ENCODE peak calls at places on chromosomes 4 and X, in seven cellular contexts. B is cardiac fibroblast, L is tibial nerve, Z is Calu3, W is epithelial cell of esophagus, K is heart right ventricle, R is H9. H is an unnamed sample.

GRCh38 chr4:8846046-8846720 is 25.5 kb downstream of the HMX1 start:
- DNase-seq in B (no peak), L (no peak), Z (no peak), W (no peak), K (no peak), R (peak), H (no peak)

GRCh38 chrX:151695583-151695930 is 299 bp downstream of the PRRG3 start:
- DNase-seq in B (no peak), L (no peak), Z (no peak), W (no peak), K (no peak), R (no peak), H (no peak)

GRCh38 chr4:985123-985830 is 1.6 kb upstream of the IDUA start:
- DNase-seq in B (peak), L (no peak), Z (peak), W (peak), K (peak), R (peak), H (peak)

GRCh38 chr4:140213736-140214135 is 59.8 kb upstream of the MAML3 start:
- DNase-seq in B (no peak), L (no peak), Z (no peak), W (peak), K (no peak), R (no peak), H (no peak)

GRCh38 chr4:6681191-6681590 is 12.5 kb upstream of the S100P start:
- DNase-seq in B (no peak), L (no peak), Z (peak), W (no peak), K (no peak), R (no peak), H (no peak)

GRCh38 chr4:135492439-135492838 is 1290.8 kb upstream of the PABPC4L start:
- DNase-seq in B (no peak), L (no peak), Z (no peak), W (no peak), K (no peak), R (no peak), H (no peak)

GRCh38 chr4:5276475-5277045 is 225.3 kb downstream of the STK32B start:
- DNase-seq in B (no peak), L (no peak), Z (no peak), W (no peak), K (no peak), R (no peak), H (no peak)

GRCh38 chr4:85966308-85966882 is 393.5 kb downstream of the MAPK10 start:
- DNase-seq in B (peak), L (no peak), Z (no peak), W (no peak), K (no peak), R (no peak), H (no peak)

GRCh38 chrX:1466232-1466661 is 13.5 kb upstream of the ASMTL start:
- DNase-seq in B (no peak), L (no peak), Z (no peak), W (no peak), K (no peak), R (peak), H (no peak)

GRCh38 chr4:71380721-71381120 is 41.9 kb downstream of the SLC4A4 start:
- DNase-seq in B (peak), L (no peak), Z (no peak), W (peak), K (no peak), R (no peak), H (no peak)

GRCh38 chr4:160202802-160203201 is 1099.9 kb downstream of the RAPGEF2 start:
- DNase-seq in B (no peak), L (no peak), Z (no peak), W (peak), K (no peak), R (no peak), H (no peak)

GRCh38 chr4:33837043-33837442 is 2407.3 kb downstream of the ARAP2 start:
- DNase-seq in B (peak), L (no peak), Z (no peak), W (peak), K (no peak), R (no peak), H (no peak)

GRCh38 chr4:155604718-155605601 is 61.7 kb upstream of the GUCY1A1 start:
- DNase-seq in B (peak), L (no peak), Z (no peak), W (peak), K (no peak), R (no peak), H (no peak)

GRCh38 chr4:176313596-176314341 is 6.0 kb upstream of the SPCS3 start:
- DNase-seq in B (no peak), L (no peak), Z (no peak), W (no peak), K (no peak), R (no peak), H (no peak)

GRCh38 chr4:677431-678293 is 3.3 kb downstream of the MYL5 start:
- DNase-seq in B (no peak), L (no peak), Z (peak), W (peak), K (no peak), R (peak), H (peak)

GRCh38 chr4:11469900-11470708 is 41.4 kb upstream of the HS3ST1 start:
- DNase-seq in B (no peak), L (no peak), Z (no peak), W (peak), K (no peak), R (no peak), H (no peak)

GRCh38 chrX:70174754-70175153 is 2.5 kb upstream of the DGAT2L6 start:
- DNase-seq in B (peak), L (no peak), Z (no peak), W (no peak), K (no peak), R (no peak), H (no peak)

GRCh38 chrX:72018277-72019112 is 107.8 kb downstream of the NHSL2 start:
- DNase-seq in B (peak), L (peak), Z (peak), W (peak), K (peak), R (peak), H (peak)

GRCh38 chr4:145791988-145792387 is 112.0 kb downstream of the C4orf51 start:
- DNase-seq in B (no peak), L (no peak), Z (no peak), W (no peak), K (no peak), R (no peak), H (no peak)

GRCh38 chr4:114040319-114041116 is 61.1 kb upstream of the ARSJ start:
- DNase-seq in B (no peak), L (no peak), Z (peak), W (no peak), K (no peak), R (no peak), H (no peak)

GRCh38 chr4:159413252-159413941 is 310.5 kb downstream of the RAPGEF2 start:
- DNase-seq in B (no peak), L (no peak), Z (no peak), W (peak), K (no peak), R (no peak), H (no peak)

GRCh38 chr4:119304431-119304830 is 17.5 kb downstream of the FABP2 start:
- DNase-seq in B (no peak), L (no peak), Z (no peak), W (no peak), K (no peak), R (no peak), H (no peak)

GRCh38 chr4:162011039-162011438 is 152.8 kb downstream of the FSTL5 start:
- DNase-seq in B (peak), L (no peak), Z (no peak), W (no peak), K (no peak), R (no peak), H (no peak)

GRCh38 chr4:43882470-43882869 is 566.1 kb downstream of the KCTD8 start:
- DNase-seq in B (no peak), L (no peak), Z (no peak), W (no peak), K (no peak), R (no peak), H (no peak)

GRCh38 chrX:150438165-150438564 is 75.0 kb downstream of the MAMLD1 start:
- DNase-seq in B (peak), L (no peak), Z (no peak), W (no peak), K (no peak), R (no peak), H (no peak)

GRCh38 chrX:153688900-153689590 is 1.3 kb downstream of the SLC6A8 start:
- DNase-seq in B (peak), L (no peak), Z (no peak), W (no peak), K (peak), R (no peak), H (no peak)

GRCh38 chr4:30875659-30876269 is 155.6 kb downstream of the PCDH7 start:
- DNase-seq in B (peak), L (no peak), Z (no peak), W (peak), K (no peak), R (no peak), H (no peak)

GRCh38 chr4:152206185-152206584 is 329.7 kb downstream of the FBXW7 start:
- DNase-seq in B (peak), L (no peak), Z (no peak), W (no peak), K (no peak), R (no peak), H (no peak)

GRCh38 chr4:819401-820229 is 6.3 kb downstream of the CPLX1 start:
- DNase-seq in B (no peak), L (no peak), Z (no peak), W (no peak), K (no peak), R (no peak), H (no peak)

GRCh38 chrX:12700745-12701144 is 90.5 kb upstream of the PRPS2 start:
- DNase-seq in B (no peak), L (no peak), Z (no peak), W (no peak), K (no peak), R (no peak), H (no peak)

GRCh38 chrX:153606503-153606902 is 7.6 kb upstream of the CCNQ start:
- DNase-seq in B (no peak), L (no peak), Z (no peak), W (no peak), K (no peak), R (no peak), H (no peak)

GRCh38 chr4:114417214-114417613 is 181.4 kb upstream of the UGT8 start:
- DNase-seq in B (no peak), L (no peak), Z (no peak), W (peak), K (no peak), R (no peak), H (no peak)

GRCh38 chr4:2964077-2964471 is 703 bp downstream of the GRK4 start:
- DNase-seq in B (no peak), L (no peak), Z (no peak), W (no peak), K (no peak), R (no peak), H (no peak)
- TF ChIP-seq CTCF in B (no peak), L (no peak), Z (no peak), W (no peak), K (no peak), R (no peak), H (no peak)

DNA sequence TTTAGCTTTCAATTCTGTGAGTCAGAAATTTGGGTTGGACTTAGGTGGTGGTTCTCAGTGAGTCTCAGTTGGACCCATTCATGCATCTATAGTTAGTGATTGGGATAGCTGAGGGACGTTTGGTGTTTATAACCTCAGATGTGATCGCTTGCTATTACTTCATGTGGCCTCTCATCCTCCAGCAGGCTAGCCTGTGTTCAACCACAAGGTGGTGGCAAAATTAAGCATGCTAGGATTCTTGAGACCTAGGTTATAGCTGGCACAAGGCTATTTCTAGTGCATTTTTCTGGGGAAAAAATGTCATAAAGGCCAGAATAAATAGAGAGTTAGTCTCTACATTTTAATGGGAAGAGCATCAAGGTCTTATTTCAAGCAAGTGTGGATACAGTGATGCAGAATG is 10.9 kb upstream of the GRPR start:
- DNase-seq in B (no peak), L (no peak), Z (no peak), W (no peak), K (no peak), R (no peak), H (no peak)
- TF ChIP-seq CTCF in B (no peak), L (no peak), Z (no peak), W (no peak), K (no peak), R (peak), H (no peak)

DNA sequence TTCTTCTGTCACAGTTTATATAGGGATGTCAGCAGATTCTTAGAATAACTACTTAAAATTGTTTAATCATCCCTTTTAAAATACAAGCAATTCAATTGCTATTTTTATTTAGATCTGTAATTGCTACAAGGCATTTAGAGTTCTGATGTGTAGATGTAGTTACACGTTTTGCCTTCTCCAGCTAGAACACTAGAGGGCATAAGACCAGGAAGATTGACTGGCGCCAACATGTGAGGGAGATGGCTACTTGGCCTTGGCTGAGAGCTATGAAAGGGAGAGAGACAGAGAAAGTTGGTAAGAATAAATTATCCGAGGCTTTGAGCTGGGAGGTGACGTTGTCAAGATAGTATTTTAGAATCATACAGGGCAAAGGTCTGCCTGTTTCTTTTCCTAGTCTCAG is 563.7 kb upstream of the PRKX start:
- DNase-seq in B (no peak), L (no peak), Z (no peak), W (peak), K (no peak), R (no peak), H (no peak)
- TF ChIP-seq CTCF in B (no peak), L (no peak), Z (peak), W (no peak), K (no peak), R (peak), H (no peak)

GRCh38 chrX:13764765-13765164 is 30.2 kb downstream of the OFD1 start:
- DNase-seq in B (peak), L (no peak), Z (no peak), W (no peak), K (no peak), R (peak), H (peak)
- TF ChIP-seq CTCF in B (peak), L (no peak), Z (no peak), W (peak), K (peak), R (peak), H (no peak)

GRCh38 chrX:34891391-34891790 is 51.2 kb upstream of the FAM47B start:
- DNase-seq in B (no peak), L (no peak), Z (no peak), W (no peak), K (no peak), R (no peak), H (no peak)

GRCh38 chrX:34893741-34894140 is 48.9 kb upstream of the FAM47B start:
- DNase-seq in B (peak), L (no peak), Z (no peak), W (peak), K (no peak), R (no peak), H (no peak)
- TF ChIP-seq CTCF in B (no peak), L (no peak), Z (peak), W (peak), K (no peak), R (peak), H (no peak)

DNA sequence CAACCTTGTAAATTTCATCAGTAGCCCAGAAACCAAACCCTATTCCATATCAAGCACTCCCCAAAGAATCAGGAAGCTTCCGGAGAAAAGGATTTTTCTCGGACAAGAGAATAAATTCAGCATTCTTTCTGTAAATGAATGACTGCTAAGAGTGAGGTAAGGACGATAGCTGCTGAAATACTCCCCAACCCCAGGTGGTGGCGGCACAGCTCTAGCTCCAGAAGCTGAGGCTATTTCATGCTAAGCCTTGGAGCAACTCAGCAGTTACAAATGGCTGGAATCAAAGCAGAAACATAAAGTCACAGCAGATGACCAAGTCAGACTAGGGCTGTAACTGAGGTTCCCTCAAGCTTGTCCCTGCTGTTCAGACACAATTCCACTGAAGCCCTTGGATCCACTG is 13.9 kb upstream of the PCDH19 start:
- DNase-seq in B (peak), L (no peak), Z (peak), W (peak), K (no peak), R (peak), H (no peak)
- TF ChIP-seq CTCF in B (peak), L (no peak), Z (no peak), W (peak), K (no peak), R (peak), H (no peak)

GRCh38 chrX:8455600-8455999 is 9.0 kb upstream of the VCX3B start:
- DNase-seq in B (peak), L (no peak), Z (no peak), W (peak), K (no peak), R (no peak), H (no peak)
- TF ChIP-seq CTCF in B (no peak), L (no peak), Z (no peak), W (peak), K (no peak), R (peak), H (no peak)

DNA sequence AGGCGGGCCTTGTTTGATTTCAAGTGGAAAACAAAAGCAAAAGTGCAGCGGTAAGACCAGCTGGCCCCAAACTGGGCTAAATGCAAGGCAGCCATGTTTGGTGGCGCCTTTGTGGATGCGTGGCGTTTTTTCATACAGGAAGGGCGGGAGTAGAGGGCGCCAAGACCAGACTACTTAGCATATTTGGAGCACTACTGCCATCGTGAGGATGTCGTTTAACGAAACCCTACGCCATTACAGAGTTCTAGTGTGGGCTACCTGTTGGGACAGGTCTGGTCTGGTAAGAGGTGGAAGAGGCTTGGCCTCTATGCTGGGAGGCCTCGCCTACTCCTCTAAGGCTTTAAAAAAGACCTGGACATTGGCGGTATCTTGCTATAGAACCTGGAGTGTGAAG is 230.7 kb upstream of the STK26 start:
- DNase-seq in B (no peak), L (no peak), Z (no peak), W (no peak), K (peak), R (no peak), H (no peak)
- TF ChIP-seq CTCF in B (no peak), L (no peak), Z (no peak), W (no peak), K (no peak), R (no peak), H (no peak)

DNA sequence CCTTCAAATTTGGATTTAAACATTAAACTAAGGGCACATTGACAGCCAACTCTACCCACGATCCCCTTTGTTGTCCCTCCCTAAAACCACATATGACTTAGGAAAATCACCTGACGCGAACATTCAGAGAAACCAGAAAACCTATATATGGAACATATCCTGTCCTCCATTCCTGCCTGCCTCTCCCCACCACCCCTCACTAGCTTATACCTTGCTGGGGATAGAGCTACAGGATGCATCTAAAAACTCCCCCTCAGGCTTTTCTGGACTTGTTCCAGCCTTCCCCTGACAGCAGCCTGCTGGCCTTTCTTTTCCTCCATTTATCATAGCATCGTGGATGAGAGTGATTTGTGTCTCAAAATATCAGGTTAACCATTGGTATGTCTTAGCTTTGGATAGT is 8.8 kb downstream of the STK26 start:
- DNase-seq in B (no peak), L (no peak), Z (no peak), W (no peak), K (no peak), R (no peak), H (no peak)
- TF ChIP-seq CTCF in B (no peak), L (no peak), Z (no peak), W (no peak), K (no peak), R (no peak), H (no peak)

DNA sequence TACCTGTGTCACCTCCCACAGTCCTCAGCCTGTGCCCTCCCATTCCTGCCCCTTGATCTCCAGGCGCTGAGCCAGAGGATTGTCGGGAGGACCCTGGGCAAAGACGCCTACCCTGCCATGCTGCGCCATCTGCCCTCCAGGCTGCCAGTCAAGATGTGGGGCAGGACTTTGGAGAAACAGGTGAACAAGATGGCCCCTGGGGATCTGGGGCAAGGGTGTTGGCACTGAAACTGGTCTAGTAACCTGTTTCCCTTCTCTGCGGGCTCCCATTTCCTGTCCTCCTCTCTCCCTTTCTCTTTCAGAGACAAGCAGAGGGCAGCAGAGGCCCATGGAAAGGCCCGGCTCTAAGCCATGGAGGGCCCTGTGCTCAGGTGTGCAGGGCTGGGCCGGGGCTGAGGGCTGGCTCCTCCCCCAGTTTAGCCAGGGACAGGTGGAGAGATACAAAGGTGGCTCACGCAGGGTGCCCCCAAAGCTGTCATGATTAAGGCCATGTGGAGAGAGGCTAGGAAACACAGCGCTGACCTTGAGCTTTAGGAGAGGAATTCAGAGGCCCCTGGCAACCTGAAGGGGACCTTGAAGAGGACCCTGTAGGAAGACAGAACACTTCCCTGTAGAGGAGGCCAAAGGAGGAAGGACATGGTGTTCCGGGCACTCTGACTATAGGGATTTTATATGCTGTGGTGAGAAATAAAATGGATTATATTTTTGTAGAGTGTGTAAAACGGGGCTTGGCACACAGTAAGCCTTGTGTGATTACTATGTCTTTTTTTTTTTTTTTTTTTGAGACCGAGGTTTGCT is at the start of gene GLOD5:
- DNase-seq in B (peak), L (no peak), Z (peak), W (peak), K (no peak), R (peak), H (peak)
- TF ChIP-seq CTCF in B (peak), L (no peak), Z (peak), W (peak), K (no peak), R (peak), H (no peak)

H was measured in endothelial cell.